ENCODE peak calls at places on chromosomes 7 and 10, in nine cellular contexts. One of them, this sample, is unnamed.

GRCh38 chr7:130037703-130038102 is 13.5 kb downstream of the ZC3HC1 start:
- DNase-seq in H1: no peak
- DNase-seq in right lobe of liver: no peak
- DNase-seq in adrenal gland: no peak
- DNase-seq in IMR-90: peak; percentile 20
- DNase-seq in heart left ventricle: no peak
- DNase-seq in esophagus muscularis mucosa: no peak
- DNase-seq in tibial nerve: no peak
- DNase-seq in prostate gland: no peak
- DNase-seq in this sample: no peak

GRCh38 chr7:41579961-41580935 is 122.6 kb downstream of the INHBA start:
- DNase-seq in tibial nerve: no peak
- DNase-seq in heart left ventricle: no peak
- DNase-seq in esophagus muscularis mucosa: no peak
- DNase-seq in right lobe of liver: no peak
- DNase-seq in adrenal gland: no peak
- DNase-seq in IMR-90: peak; percentile 96
- DNase-seq in prostate gland: no peak
- DNase-seq in H1: no peak
- DNase-seq in this sample: no peak

GRCh38 chr10:23826399-23826798 is 382.5 kb upstream of the KIAA1217 start:
- DNase-seq in prostate gland: peak; percentile 8
- DNase-seq in IMR-90: no peak
- DNase-seq in adrenal gland: peak; percentile 3
- DNase-seq in tibial nerve: no peak
- DNase-seq in esophagus muscularis mucosa: no peak
- DNase-seq in H1: peak; percentile 3
- DNase-seq in right lobe of liver: no peak
- DNase-seq in heart left ventricle: no peak
- DNase-seq in this sample: peak; percentile 29

GRCh38 chr7:137020351-137020750 is 151.9 kb downstream of the CHRM2 start:
- DNase-seq in adrenal gland: no peak
- DNase-seq in esophagus muscularis mucosa: no peak
- DNase-seq in IMR-90: peak; percentile 45
- DNase-seq in H1: no peak
- DNase-seq in tibial nerve: no peak
- DNase-seq in prostate gland: no peak
- DNase-seq in heart left ventricle: no peak
- DNase-seq in right lobe of liver: no peak
- DNase-seq in this sample: no peak

GRCh38 chr10:65294329-65294728 is 1631.5 kb upstream of the LRRTM3 start:
- DNase-seq in prostate gland: no peak
- DNase-seq in adrenal gland: no peak
- DNase-seq in IMR-90: no peak
- DNase-seq in heart left ventricle: no peak
- DNase-seq in esophagus muscularis mucosa: no peak
- DNase-seq in tibial nerve: no peak
- DNase-seq in right lobe of liver: no peak
- DNase-seq in H1: no peak
- DNase-seq in this sample: no peak

GRCh38 chr10:92575961-92576360 is 2.1 kb upstream of the IDE start:
- DNase-seq in esophagus muscularis mucosa: no peak
- DNase-seq in right lobe of liver: no peak
- DNase-seq in prostate gland: no peak
- DNase-seq in H1: no peak
- DNase-seq in heart left ventricle: no peak
- DNase-seq in IMR-90: peak; percentile 53
- DNase-seq in adrenal gland: no peak
- DNase-seq in tibial nerve: no peak
- DNase-seq in this sample: no peak

GRCh38 chr7:22348379-22348778 is 8.6 kb downstream of the RAPGEF5 start:
- DNase-seq in esophagus muscularis mucosa: no peak
- DNase-seq in tibial nerve: no peak
- DNase-seq in H1: no peak
- DNase-seq in heart left ventricle: no peak
- DNase-seq in IMR-90: no peak
- DNase-seq in prostate gland: no peak
- DNase-seq in adrenal gland: no peak
- DNase-seq in right lobe of liver: no peak
- DNase-seq in this sample: no peak

GRCh38 chr7:21767300-21767900 is 178.3 kb downstream of the CDCA7L start:
- DNase-seq in tibial nerve: no peak
- DNase-seq in heart left ventricle: no peak
- DNase-seq in IMR-90: peak; percentile 24
- DNase-seq in adrenal gland: peak; percentile 44
- DNase-seq in H1: peak; percentile 73
- DNase-seq in right lobe of liver: peak; percentile 73
- DNase-seq in prostate gland: peak; percentile 56
- DNase-seq in esophagus muscularis mucosa: no peak
- DNase-seq in this sample: peak; percentile 45

GRCh38 chr7:154857728-154858681 is 144.9 kb downstream of the PAXIP1 start:
- DNase-seq in right lobe of liver: no peak
- DNase-seq in adrenal gland: no peak
- DNase-seq in heart left ventricle: peak; percentile 56
- DNase-seq in IMR-90: no peak
- DNase-seq in H1: no peak
- DNase-seq in tibial nerve: no peak
- DNase-seq in esophagus muscularis mucosa: no peak
- DNase-seq in prostate gland: no peak
- DNase-seq in this sample: no peak

GRCh38 chr7:150909192-150909591 is 56.9 kb downstream of the AOC1 start:
- DNase-seq in right lobe of liver: no peak
- DNase-seq in H1: no peak
- DNase-seq in adrenal gland: no peak
- DNase-seq in esophagus muscularis mucosa: no peak
- DNase-seq in prostate gland: no peak
- DNase-seq in heart left ventricle: no peak
- DNase-seq in tibial nerve: no peak
- DNase-seq in IMR-90: no peak
- DNase-seq in this sample: no peak

GRCh38 chr10:6299234-6299633 is 96.5 kb downstream of the PFKFB3 start:
- DNase-seq in IMR-90: no peak
- DNase-seq in prostate gland: no peak
- DNase-seq in heart left ventricle: no peak
- DNase-seq in tibial nerve: no peak
- DNase-seq in esophagus muscularis mucosa: no peak
- DNase-seq in H1: no peak
- DNase-seq in adrenal gland: peak; percentile 51
- DNase-seq in right lobe of liver: peak; percentile 42
- DNase-seq in this sample: peak; percentile 79

GRCh38 chr7:156014201-156014600 is 201.9 kb upstream of the SHH start:
- DNase-seq in esophagus muscularis mucosa: peak; percentile 26
- DNase-seq in adrenal gland: no peak
- DNase-seq in H1: no peak
- DNase-seq in prostate gland: no peak
- DNase-seq in IMR-90: no peak
- DNase-seq in heart left ventricle: no peak
- DNase-seq in tibial nerve: no peak
- DNase-seq in right lobe of liver: no peak
- DNase-seq in this sample: no peak

GRCh38 chr7:140639366-140640053 is 1.1 kb downstream of the DENND2A start:
- DNase-seq in IMR-90: peak; percentile 90
- DNase-seq in heart left ventricle: peak; percentile 66
- DNase-seq in prostate gland: no peak
- DNase-seq in esophagus muscularis mucosa: no peak
- DNase-seq in H1: no peak
- DNase-seq in tibial nerve: peak; percentile 50
- DNase-seq in adrenal gland: peak; percentile 19
- DNase-seq in right lobe of liver: no peak
- DNase-seq in this sample: no peak

GRCh38 chr10:79399242-79399831 is 46.1 kb downstream of the ZCCHC24 start:
- DNase-seq in IMR-90: peak; percentile 95
- DNase-seq in right lobe of liver: peak; percentile 76
- DNase-seq in adrenal gland: peak; percentile 71
- DNase-seq in heart left ventricle: peak; percentile 91
- DNase-seq in tibial nerve: peak; percentile 87
- DNase-seq in H1: no peak
- DNase-seq in prostate gland: peak; percentile 68
- DNase-seq in esophagus muscularis mucosa: no peak
- DNase-seq in this sample: peak; percentile 76

GRCh38 chr7:85829817-85830432 is 643.1 kb upstream of the SEMA3D start:
- DNase-seq in heart left ventricle: no peak
- DNase-seq in H1: no peak
- DNase-seq in IMR-90: peak; percentile 11
- DNase-seq in adrenal gland: no peak
- DNase-seq in tibial nerve: no peak
- DNase-seq in esophagus muscularis mucosa: no peak
- DNase-seq in right lobe of liver: no peak
- DNase-seq in prostate gland: no peak
- DNase-seq in this sample: no peak

GRCh38 chr10:46541735-46542566 is 14.5 kb downstream of the GPRIN2 start:
- DNase-seq in right lobe of liver: peak; percentile 45
- DNase-seq in H1: no peak
- DNase-seq in heart left ventricle: peak; percentile 42
- DNase-seq in esophagus muscularis mucosa: no peak
- DNase-seq in tibial nerve: no peak
- DNase-seq in IMR-90: no peak
- DNase-seq in prostate gland: no peak
- DNase-seq in adrenal gland: no peak
- DNase-seq in this sample: peak; percentile 13

GRCh38 chr7:37505750-37506353 is 57.2 kb upstream of the ELMO1 start:
- DNase-seq in prostate gland: no peak
- DNase-seq in right lobe of liver: no peak
- DNase-seq in adrenal gland: no peak
- DNase-seq in heart left ventricle: no peak
- DNase-seq in H1: no peak
- DNase-seq in esophagus muscularis mucosa: peak; percentile 17
- DNase-seq in tibial nerve: no peak
- DNase-seq in IMR-90: no peak
- DNase-seq in this sample: no peak

GRCh38 chr10:71338728-71339495 is 19.9 kb downstream of the SLC29A3 start:
- DNase-seq in H1: no peak
- DNase-seq in adrenal gland: no peak
- DNase-seq in right lobe of liver: no peak
- DNase-seq in esophagus muscularis mucosa: no peak
- DNase-seq in tibial nerve: no peak
- DNase-seq in heart left ventricle: no peak
- DNase-seq in prostate gland: no peak
- DNase-seq in IMR-90: no peak
- DNase-seq in this sample: no peak

GRCh38 chr7:116560021-116560970 is 35.5 kb downstream of the CAV1 start:
- DNase-seq in heart left ventricle: no peak
- DNase-seq in IMR-90: no peak
- DNase-seq in tibial nerve: no peak
- DNase-seq in esophagus muscularis mucosa: no peak
- DNase-seq in prostate gland: no peak
- DNase-seq in H1: no peak
- DNase-seq in adrenal gland: no peak
- DNase-seq in right lobe of liver: no peak
- DNase-seq in this sample: no peak

GRCh38 chr10:46035923-46036849 is 5.8 kb upstream of the NCOA4 start:
- DNase-seq in prostate gland: no peak
- DNase-seq in heart left ventricle: no peak
- DNase-seq in H1: no peak
- DNase-seq in esophagus muscularis mucosa: no peak
- DNase-seq in right lobe of liver: peak; percentile 56
- DNase-seq in tibial nerve: no peak
- DNase-seq in IMR-90: no peak
- DNase-seq in adrenal gland: peak; percentile 29
- DNase-seq in this sample: no peak

GRCh38 chr7:101138149-101138870 is 11.4 kb downstream of the SERPINE1 start:
- DNase-seq in IMR-90: peak; percentile 98
- DNase-seq in tibial nerve: peak; percentile 88
- DNase-seq in adrenal gland: peak; percentile 95
- DNase-seq in esophagus muscularis mucosa: peak; percentile 96
- DNase-seq in H1: no peak
- DNase-seq in right lobe of liver: peak; percentile 59
- DNase-seq in prostate gland: peak; percentile 43
- DNase-seq in heart left ventricle: no peak
- DNase-seq in this sample: peak; percentile 89
- TF ChIP-seq POLR2A in IMR-90: peak; percentile 77
- TF ChIP-seq POLR2A in tibial nerve: no peak
- TF ChIP-seq POLR2A in adrenal gland: no peak
- TF ChIP-seq POLR2A in esophagus muscularis mucosa: no peak
- TF ChIP-seq POLR2A in H1: no peak
- TF ChIP-seq POLR2A in right lobe of liver: peak; percentile 78
- TF ChIP-seq POLR2A in prostate gland: no peak
- TF ChIP-seq POLR2A in heart left ventricle: no peak
- TF ChIP-seq POLR2A in this sample: no peak

GRCh38 chr10:119725550-119726290 is at the start of gene INPP5F:
- DNase-seq in prostate gland: peak; percentile 99
- DNase-seq in tibial nerve: peak; percentile 98
- DNase-seq in esophagus muscularis mucosa: peak; percentile 99
- DNase-seq in heart left ventricle: peak; percentile 99
- DNase-seq in IMR-90: peak; percentile 96
- DNase-seq in H1: peak; percentile 92
- DNase-seq in adrenal gland: peak; percentile 99
- DNase-seq in right lobe of liver: peak; percentile 100
- DNase-seq in this sample: peak; percentile 100
- TF ChIP-seq POLR2A in prostate gland: peak; percentile 76
- TF ChIP-seq POLR2A in tibial nerve: peak; percentile 62
- TF ChIP-seq POLR2A in esophagus muscularis mucosa: peak; percentile 72
- TF ChIP-seq POLR2A in heart left ventricle: peak; percentile 68
- TF ChIP-seq POLR2A in IMR-90: peak; percentile 60
- TF ChIP-seq POLR2A in H1: peak; percentile 64
- TF ChIP-seq POLR2A in adrenal gland: peak; percentile 77
- TF ChIP-seq POLR2A in right lobe of liver: peak; percentile 87
- TF ChIP-seq POLR2A in this sample: peak; percentile 92

DNA sequence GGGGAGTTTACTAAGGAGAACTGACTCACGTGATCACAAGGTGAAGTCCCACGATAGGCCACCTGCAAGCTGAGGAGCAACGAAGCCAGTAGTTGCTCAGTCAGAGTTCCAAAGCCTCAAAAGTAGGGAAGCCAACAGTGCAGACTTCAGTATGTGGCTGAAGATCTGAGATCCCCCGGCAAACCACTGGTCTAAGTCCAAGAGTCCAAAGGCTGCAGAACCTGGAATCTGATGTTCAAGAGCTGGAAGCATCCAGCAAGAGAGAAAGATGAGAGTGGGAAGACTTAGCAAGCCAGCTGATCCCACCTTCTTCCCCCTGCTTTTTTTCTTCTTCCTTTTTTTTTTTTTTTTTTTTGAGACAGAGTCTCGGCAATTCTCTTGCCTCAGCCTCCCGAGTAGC is 27.0 kb upstream of the GSDME start:
- DNase-seq in right lobe of liver: no peak
- DNase-seq in tibial nerve: no peak
- DNase-seq in esophagus muscularis mucosa: no peak
- DNase-seq in prostate gland: no peak
- DNase-seq in heart left ventricle: no peak
- DNase-seq in adrenal gland: no peak
- DNase-seq in IMR-90: no peak
- DNase-seq in H1: no peak
- DNase-seq in this sample: no peak
- TF ChIP-seq POLR2A in right lobe of liver: no peak
- TF ChIP-seq POLR2A in tibial nerve: no peak
- TF ChIP-seq POLR2A in esophagus muscularis mucosa: no peak
- TF ChIP-seq POLR2A in prostate gland: no peak
- TF ChIP-seq POLR2A in heart left ventricle: no peak
- TF ChIP-seq POLR2A in adrenal gland: no peak
- TF ChIP-seq POLR2A in IMR-90: no peak
- TF ChIP-seq POLR2A in H1: no peak
- TF ChIP-seq POLR2A in this sample: no peak

GRCh38 chr10:110983466-110983865 is 64.1 kb downstream of the SHOC2 start:
- DNase-seq in right lobe of liver: no peak
- DNase-seq in tibial nerve: no peak
- DNase-seq in IMR-90: no peak
- DNase-seq in H1: no peak
- DNase-seq in heart left ventricle: no peak
- DNase-seq in esophagus muscularis mucosa: no peak
- DNase-seq in adrenal gland: no peak
- DNase-seq in prostate gland: no peak
- DNase-seq in this sample: no peak
- TF ChIP-seq POLR2A in right lobe of liver: no peak
- TF ChIP-seq POLR2A in tibial nerve: no peak
- TF ChIP-seq POLR2A in IMR-90: no peak
- TF ChIP-seq POLR2A in H1: no peak
- TF ChIP-seq POLR2A in heart left ventricle: no peak
- TF ChIP-seq POLR2A in esophagus muscularis mucosa: no peak
- TF ChIP-seq POLR2A in adrenal gland: no peak
- TF ChIP-seq POLR2A in prostate gland: no peak
- TF ChIP-seq POLR2A in this sample: no peak

This sample was measured in body of pancreas.